ENCODE peak calls at places on chromosomes 1 and 21, in six cellular contexts. D is psoas muscle, R is lung, J is left ventricle myocardium inferior, N is fibroblast of villous mesenchyme, A is kidney. W is an unnamed sample.
A peak's percentile ranks its signal among the peaks of the same experiment; 100 is the strongest.

GRCh38 chr1:98325646-98326441 is 335.7 kb upstream of the SNX7 start:
- DNase-seq in N (peak; percentile 85), R (peak; percentile 41), D (peak; percentile 62), A (peak; percentile 86), J (peak; percentile 46), W (peak; percentile 90)

GRCh38 chr1:210232524-210233215 is at the start of gene SERTAD4:
- DNase-seq in J (peak; percentile 38), D (peak; percentile 34), R (peak; percentile 70), A (peak; percentile 78), N (peak; percentile 31), W (peak; percentile 29)

GRCh38 chr1:195954848-195955247 is 653.4 kb downstream of the KCNT2 start:
- DNase-seq in R (no peak), N (no peak), D (no peak), A (no peak), J (peak; percentile 35), W (no peak)

GRCh38 chr21:44761011-44761729 is 40.5 kb downstream of the UBE2G2 start:
- DNase-seq in A (no peak), N (no peak), J (no peak), R (no peak), D (no peak), W (no peak)

GRCh38 chr1:182784556-182785171 is 4.9 kb upstream of the NPL start:
- DNase-seq in A (no peak), R (no peak), D (no peak), N (peak; percentile 58), J (no peak), W (peak; percentile 53)

GRCh38 chr1:87805661-87806376 is 477.1 kb downstream of the LMO4 start:
- DNase-seq in J (no peak), D (no peak), N (peak; percentile 92), R (no peak), A (no peak), W (peak; percentile 49)

GRCh38 chr1:7384121-7384520 is 387.0 kb upstream of the VAMP3 start:
- DNase-seq in N (no peak), D (no peak), J (peak; percentile 9), R (no peak), A (no peak), W (no peak)

GRCh38 chr21:40049031-40049958 is 182.1 kb downstream of the PCP4 start:
- DNase-seq in N (no peak), D (peak; percentile 23), J (no peak), R (no peak), A (no peak), W (peak; percentile 22)

GRCh38 chr1:92410706-92411105 is 76.0 kb downstream of the GFI1 start:
- DNase-seq in A (no peak), J (no peak), D (no peak), R (no peak), N (no peak), W (no peak)

GRCh38 chr1:63782982-63783381 is 9.2 kb downstream of the ROR1 start:
- DNase-seq in J (no peak), N (no peak), R (no peak), D (no peak), A (no peak), W (no peak)

GRCh38 chr1:200432586-200432985 is 22.8 kb upstream of the ZNF281 start:
- DNase-seq in A (no peak), J (no peak), D (no peak), R (no peak), N (no peak), W (no peak)

GRCh38 chr21:46599251-46599572 is 5.7 kb downstream of the S100B start:
- DNase-seq in R (no peak), A (no peak), J (no peak), D (no peak), N (peak; percentile 81), W (peak; percentile 87)

GRCh38 chr1:56516539-56517252 is 62.7 kb downstream of the PLPP3 start:
- DNase-seq in D (no peak), R (peak; percentile 61), N (peak; percentile 28), A (no peak), J (no peak), W (peak; percentile 51)

GRCh38 chr1:67853704-67854103 is 20.4 kb upstream of the GNG12 start:
- DNase-seq in A (peak; percentile 64), J (peak; percentile 50), D (peak; percentile 27), R (peak; percentile 59), N (peak; percentile 79), W (peak; percentile 77)

GRCh38 chr1:173886746-173887611 is 18.8 kb downstream of the ZBTB37 start:
- DNase-seq in A (no peak), J (no peak), N (no peak), D (no peak), R (no peak), W (no peak)

GRCh38 chr1:198590454-198590853 is 48.4 kb upstream of the PTPRC start:
- DNase-seq in N (no peak), A (no peak), D (no peak), J (no peak), R (no peak), W (no peak)

GRCh38 chr1:225426395-225427248 is 1.2 kb downstream of the LBR start:
- DNase-seq in D (peak; percentile 34), A (peak; percentile 83), J (peak; percentile 24), R (peak; percentile 50), N (peak; percentile 42), W (peak; percentile 31)

GRCh38 chr21:17118638-17119384 is 394.0 kb upstream of the CXADR start:
- DNase-seq in A (no peak), N (no peak), D (no peak), R (no peak), J (peak; percentile 25), W (no peak)

GRCh38 chr1:165697491-165697880 is 876 bp downstream of the ALDH9A1 start:
- DNase-seq in A (no peak), N (peak; percentile 22), R (no peak), J (no peak), D (no peak), W (peak; percentile 24)

GRCh38 chr1:165699577-165699976 is 1.2 kb upstream of the ALDH9A1 start:
- DNase-seq in D (no peak), R (no peak), A (no peak), J (no peak), N (no peak), W (no peak)

GRCh38 chr1:165695011-165695410 is 3.4 kb downstream of the ALDH9A1 start:
- DNase-seq in N (peak; percentile 30), R (no peak), J (no peak), D (no peak), A (no peak), W (peak; percentile 65)

GRCh38 chr1:165696625-165697100 is 1.7 kb downstream of the ALDH9A1 start:
- DNase-seq in D (no peak), R (peak; percentile 32), N (peak; percentile 96), A (no peak), J (no peak), W (peak; percentile 99)

GRCh38 chr1:165697881-165698842 is at the start of gene ALDH9A1:
- DNase-seq in A (peak; percentile 95), J (peak; percentile 94), R (peak; percentile 87), D (peak; percentile 93), N (peak; percentile 82), W (peak; percentile 87)
- TF ChIP-seq CTCF in A (peak; percentile 32), J (peak; percentile 54), R (no peak), D (peak; percentile 33), N (peak; percentile 34), W (peak; percentile 38)

DNA sequence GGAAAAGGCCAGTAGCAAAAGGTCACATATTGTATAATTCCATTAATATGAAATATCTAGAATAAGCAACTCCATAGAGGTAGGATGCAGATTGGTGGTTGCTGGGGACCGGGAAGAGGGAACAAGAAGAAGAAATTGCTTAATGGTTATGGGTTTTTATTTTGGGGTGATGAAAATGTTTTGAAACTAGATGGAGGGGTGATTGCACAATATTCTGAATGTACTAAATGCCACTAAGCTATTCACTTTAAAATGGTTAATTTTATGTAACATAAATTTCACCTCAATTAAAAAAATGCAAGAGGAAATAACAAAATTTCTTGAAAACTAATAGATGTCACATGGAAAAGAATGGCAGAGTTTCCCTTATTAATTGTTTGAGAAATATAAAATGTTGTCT is 6.7 kb downstream of the KIAA0040 start:
- DNase-seq in A (no peak), J (no peak), R (no peak), D (no peak), N (no peak), W (no peak)
- H3K4me3 ChIP-seq in A (no peak overlapping the region), J (no peak overlapping the region), R (no peak overlapping the region), D (no peak overlapping the region), N (no peak overlapping the region), W (no peak overlapping the region)

GRCh38 chr1:237500566-237500965 is 390.2 kb downstream of the ZP4 start:
- DNase-seq in J (no peak), R (no peak), D (no peak), A (no peak), N (no peak), W (no peak)

GRCh38 chr1:237507005-237507404 is 383.7 kb downstream of the ZP4 start:
- DNase-seq in R (no peak), D (no peak), J (no peak), A (no peak), N (no peak), W (no peak)

DNA sequence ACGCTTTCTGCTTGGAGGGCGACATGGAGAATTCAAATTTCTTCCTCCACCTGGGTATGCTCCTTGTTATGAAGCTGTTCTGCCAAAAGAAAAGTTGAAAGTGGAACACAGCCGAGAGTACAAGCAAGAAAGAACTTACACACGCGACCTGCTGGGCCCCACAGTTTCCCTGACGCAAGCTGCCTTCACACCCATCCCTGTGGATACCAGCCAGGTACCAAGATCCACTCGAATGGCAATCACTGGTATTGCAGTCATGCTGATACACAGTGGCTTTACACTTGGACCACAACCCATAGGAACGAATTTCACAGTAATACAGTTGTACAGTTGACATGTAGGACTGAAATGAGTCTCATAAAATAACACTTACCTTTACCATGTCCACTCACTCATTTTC is 387.4 kb downstream of the ZP4 start:
- DNase-seq in D (no peak), N (no peak), A (no peak), J (no peak), R (no peak), W (no peak)
- TF ChIP-seq CTCF in D (no peak), N (no peak), A (no peak), J (no peak), R (no peak), W (no peak)

DNA sequence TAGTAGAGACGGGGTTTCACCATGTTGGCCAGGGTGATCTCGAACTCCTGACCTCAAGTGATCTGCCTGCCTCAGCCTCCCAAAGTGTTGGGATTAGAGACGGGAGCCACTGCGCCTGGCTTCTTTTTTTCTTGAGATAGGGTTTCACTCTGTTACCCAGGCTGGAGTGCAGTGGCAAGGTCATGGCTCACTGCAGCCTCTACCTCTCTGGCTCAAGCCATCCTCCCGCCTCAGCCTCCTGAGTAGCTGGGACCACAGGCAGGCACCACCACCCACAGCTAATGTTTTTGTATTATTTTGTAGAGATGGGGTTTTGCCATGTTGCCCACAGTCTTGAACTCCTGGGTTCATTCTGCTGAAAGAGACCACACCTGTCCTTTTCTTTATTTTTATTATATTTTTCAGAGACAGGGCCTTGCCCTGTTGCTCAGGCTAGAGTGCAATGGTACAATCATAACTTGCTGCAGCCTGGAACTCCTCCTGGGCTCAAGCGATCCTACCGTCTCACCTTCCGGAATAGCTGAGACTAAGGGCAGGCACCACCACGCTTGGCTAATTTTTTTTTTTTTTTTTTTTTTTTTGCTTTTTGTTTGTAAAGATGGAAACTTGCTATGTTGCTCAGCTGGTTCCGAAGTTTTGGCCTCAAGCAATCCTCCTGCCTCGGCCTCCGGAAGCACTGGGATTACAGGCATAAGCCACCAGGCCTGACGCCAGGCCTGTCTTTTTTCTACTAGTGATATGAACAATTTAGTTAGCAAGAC is 3.1 kb downstream of the LMNA start:
- DNase-seq in R (no peak), D (no peak), A (no peak), J (no peak), N (peak; percentile 28), W (no peak)
- H3K4me3 ChIP-seq in R (no peak overlapping the region), D (peak overlapping the region; percentile 99), A (peak overlapping the region; percentile 72), J (peak overlapping the region; percentile 100), N (peak overlapping the region; percentile 100), W (peak overlapping the region; percentile 100)

W was measured in AG10803.